ENCODE peak calls at places on chromosome 18, in ten cellular contexts. L is ovary, R is cardiac muscle cell, P is uterus, S is coronary artery, Z is fibroblast of lung, T is left lung, B is psoas muscle, G is WERI-Rb-1, D is brain microvascular endothelial cell. F is an unnamed sample.

GRCh38 chr18:80167331-80167730 is 58.3 kb downstream of the ADNP2 start:
- DNase-seq in T (no peak), B (no peak), S (no peak), R (no peak), G (no peak), D (no peak), Z (no peak), P (no peak), L (peak; percentile 12), F (peak; percentile 20)

GRCh38 chr18:72223733-72224132 is 320.4 kb downstream of the CBLN2 start:
- DNase-seq in G (no peak), S (no peak), T (no peak), P (no peak), R (no peak), D (no peak), B (no peak), L (no peak), Z (no peak), F (no peak)

GRCh38 chr18:80244167-80244566 is 3.1 kb downstream of the PARD6G start:
- DNase-seq in P (no peak), G (no peak), D (no peak), T (no peak), R (no peak), S (no peak), L (no peak), B (no peak), Z (no peak), F (no peak)

GRCh38 chr18:23498877-23499570 is 4.3 kb upstream of the RMC1 start:
- DNase-seq in L (peak; percentile 55), S (no peak), R (peak; percentile 87), P (peak; percentile 61), B (peak; percentile 66), Z (peak; percentile 67), D (peak; percentile 75), T (peak; percentile 73), G (peak; percentile 80), F (peak; percentile 45)

GRCh38 chr18:74326238-74326637 is 10.6 kb downstream of the C18orf63 start:
- DNase-seq in R (no peak), G (no peak), B (no peak), D (no peak), T (no peak), P (no peak), L (no peak), S (no peak), Z (no peak), F (no peak)

GRCh38 chr18:69880083-69880482 is 67.6 kb downstream of the CD226 start:
- DNase-seq in G (no peak), S (no peak), D (no peak), T (no peak), Z (no peak), L (no peak), B (no peak), R (no peak), P (no peak), F (no peak)

GRCh38 chr18:79868811-79869541 is 71.2 kb downstream of the KCNG2 start:
- DNase-seq in L (no peak), T (no peak), Z (no peak), P (no peak), G (no peak), S (peak; percentile 62), R (no peak), B (no peak), D (no peak), F (no peak)

GRCh38 chr18:77057043-77057442 is 75.5 kb downstream of the MBP start:
- DNase-seq in R (no peak), D (no peak), Z (no peak), G (no peak), P (no peak), L (no peak), S (no peak), T (peak; percentile 73), B (peak; percentile 75), F (no peak)

DNA sequence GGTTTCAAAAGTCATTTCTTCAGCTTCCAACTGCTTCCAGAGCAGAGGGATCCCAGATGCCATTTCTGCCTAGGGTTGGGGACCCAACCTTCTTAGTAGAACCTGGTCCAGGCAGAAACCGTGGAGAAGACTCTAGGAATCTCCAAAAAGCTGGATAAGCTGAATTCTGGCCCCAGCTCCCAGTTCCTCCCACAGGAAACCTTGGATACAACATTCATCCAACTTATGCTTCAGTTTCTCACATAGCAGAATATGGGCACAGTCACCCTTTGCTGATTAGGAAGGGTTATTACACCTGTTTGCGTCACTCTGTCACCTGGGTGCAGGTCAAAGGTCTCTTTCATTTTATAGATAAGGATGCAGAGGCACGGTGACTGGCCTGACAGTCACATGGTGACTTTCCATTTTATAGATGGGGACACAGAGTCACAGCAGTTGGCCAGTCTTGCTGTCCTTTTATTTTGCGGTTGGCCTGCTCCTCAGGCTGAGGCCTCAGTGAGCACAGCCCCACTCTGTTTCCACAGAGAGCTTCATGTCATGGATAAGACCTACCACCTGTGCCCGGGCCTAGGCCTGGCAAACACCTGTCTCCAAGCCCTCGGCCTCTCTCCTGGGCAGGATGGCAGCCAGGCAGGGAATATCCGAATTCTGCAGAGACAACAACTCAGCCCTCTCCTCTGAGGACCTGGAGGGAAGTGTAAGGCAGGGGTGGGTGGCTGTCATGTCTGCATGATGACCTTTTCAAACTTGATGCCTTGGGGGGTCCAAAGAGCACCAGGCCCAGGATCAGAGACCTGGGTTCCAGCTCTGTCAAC is 148.8 kb downstream of the SMAD7 start:
- DNase-seq in P (peak; percentile 6), D (no peak), B (peak; percentile 30), T (peak; percentile 28), S (peak; percentile 52), R (no peak), L (peak; percentile 24), G (peak; percentile 6), Z (no peak), F (no peak)
- H3K27ac ChIP-seq in P (no peak overlapping the region), D (no peak overlapping the region), B (peak overlapping the region; percentile 71), T (no peak overlapping the region), S (peak overlapping the region; percentile 96), R (peak overlapping the region; percentile 86), L (no peak overlapping the region), G (no peak overlapping the region), Z (peak overlapping the region; percentile 23), F (peak overlapping the region; percentile 70)

DNA sequence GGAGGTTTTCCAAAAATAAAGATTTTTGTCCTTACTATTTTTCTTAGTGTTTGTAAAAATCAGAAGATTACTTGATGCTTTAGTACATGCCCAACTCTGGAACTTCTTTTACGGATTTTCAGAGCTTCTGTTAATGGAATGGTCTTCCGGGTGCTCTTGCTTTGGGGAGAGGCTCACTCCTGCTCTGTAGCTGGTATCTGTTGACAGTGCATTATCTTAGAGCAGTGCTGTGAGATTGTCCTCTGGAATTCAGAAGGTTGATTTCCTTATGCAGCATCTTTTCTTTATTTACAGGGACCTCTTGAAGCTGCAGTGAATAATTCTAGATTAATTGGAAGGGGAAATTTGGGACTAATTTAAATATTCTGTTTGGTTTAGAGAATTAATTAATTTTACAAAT is 4.6 kb downstream of the MAPRE2 start:
- DNase-seq in S (no peak), Z (no peak), L (no peak), P (no peak), R (no peak), T (no peak), B (no peak), D (no peak), G (no peak), F (no peak)
- H3K4me3 ChIP-seq in S (peak overlapping the region; percentile 7), Z (no peak overlapping the region), L (no peak overlapping the region), P (no peak overlapping the region), R (no peak overlapping the region), T (no peak overlapping the region), B (no peak overlapping the region), D (no peak overlapping the region), G (no peak overlapping the region), F (no peak overlapping the region)

GRCh38 chr18:48342588-48342987 is 66.6 kb downstream of the ZBTB7C start:
- DNase-seq in R (peak; percentile 26), Z (no peak), S (no peak), P (no peak), D (no peak), G (no peak), L (no peak), T (peak; percentile 47), B (no peak), F (no peak)

GRCh38 chr18:48342125-48342524 is 67.1 kb downstream of the ZBTB7C start:
- DNase-seq in L (no peak), R (no peak), D (no peak), T (no peak), P (no peak), Z (no peak), G (no peak), S (no peak), B (no peak), F (no peak)

GRCh38 chr18:48348739-48349138 is 60.4 kb downstream of the ZBTB7C start:
- DNase-seq in Z (no peak), B (no peak), T (no peak), D (no peak), P (no peak), G (peak; percentile 53), R (no peak), L (no peak), S (peak; percentile 53), F (no peak)

GRCh38 chr18:48347756-48348326 is 61.3 kb downstream of the ZBTB7C start:
- DNase-seq in P (no peak), R (no peak), Z (no peak), G (no peak), D (no peak), S (no peak), B (no peak), L (no peak), T (no peak), F (no peak)

DNA sequence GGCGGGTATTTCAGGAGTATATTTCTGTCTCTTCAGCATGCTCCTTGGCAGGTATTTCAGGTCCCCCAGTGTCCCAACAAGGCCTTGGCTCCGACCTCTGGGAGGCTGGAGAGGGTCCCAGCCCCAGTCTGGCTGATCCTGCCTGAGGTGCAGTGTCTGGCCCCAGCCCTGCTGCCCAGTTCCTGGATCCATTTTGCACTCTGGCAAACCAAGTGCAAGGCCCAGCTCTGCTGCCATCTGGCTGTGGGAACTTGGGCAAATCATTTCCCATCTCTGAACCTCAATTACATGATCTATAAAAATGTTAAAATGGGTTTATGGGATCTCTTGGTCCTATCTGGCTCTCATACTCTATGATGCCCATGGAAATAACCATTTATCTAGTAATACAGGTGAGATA is 63.6 kb downstream of the ZBTB7C start:
- DNase-seq in B (peak; percentile 57), R (no peak), P (no peak), D (peak; percentile 9), G (peak; percentile 51), Z (no peak), T (no peak), L (no peak), S (no peak), F (no peak)
- TF ChIP-seq CTCF in B (peak; percentile 51), R (peak; percentile 48), P (peak; percentile 35), D (peak; percentile 76), G (peak; percentile 51), Z (peak; percentile 51), T (peak; percentile 15), L (no peak), S (no peak), F (peak; percentile 18)

DNA sequence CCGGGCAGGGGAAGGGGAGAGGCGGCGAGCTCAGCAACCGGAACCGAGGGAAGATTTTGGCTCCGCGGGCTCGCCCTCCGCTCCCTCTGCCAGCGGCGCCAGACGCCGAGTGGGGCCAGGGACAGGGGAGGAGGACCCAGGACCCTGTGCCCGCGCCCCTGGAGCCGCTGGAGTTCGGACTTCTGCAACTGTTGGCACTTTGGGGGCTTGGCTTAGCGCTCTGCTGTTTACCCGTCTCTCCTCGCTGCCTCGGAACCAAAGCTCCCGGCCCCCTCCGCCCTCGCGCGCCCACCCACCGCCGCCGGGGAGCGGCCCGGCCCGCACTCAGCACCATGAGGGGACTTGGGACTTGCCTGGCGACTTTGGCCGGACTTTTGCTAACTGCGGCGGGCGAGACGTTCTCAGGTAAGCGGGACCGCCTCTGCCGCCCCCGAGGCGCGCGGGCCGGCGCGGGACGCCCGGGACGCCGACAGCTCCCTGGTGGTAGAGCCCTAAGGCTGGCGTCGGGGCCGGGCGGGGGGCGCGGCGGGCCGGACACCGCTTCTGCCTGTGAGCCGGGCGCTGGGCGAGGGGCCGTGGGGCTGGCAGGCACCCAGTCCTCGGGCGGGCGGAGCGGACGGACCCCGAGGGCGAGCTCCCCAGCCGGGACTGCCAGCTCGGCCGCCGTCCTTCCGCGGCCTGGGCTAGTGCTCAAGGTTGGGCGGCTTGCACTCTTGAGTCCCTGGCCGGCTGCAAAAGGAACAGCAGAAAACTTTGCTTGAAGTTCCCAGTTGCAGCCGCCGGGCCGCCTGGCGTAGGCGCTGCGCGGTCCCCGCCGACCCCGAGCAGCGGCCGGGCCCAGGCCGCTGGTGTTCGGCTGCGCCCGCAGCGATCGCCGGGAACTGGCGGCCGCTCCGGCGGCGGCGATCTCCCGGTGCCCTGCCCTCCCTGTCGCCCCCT is 640 bp downstream of the PTPRM start:
- DNase-seq in P (peak; percentile 43), B (peak; percentile 81), S (peak; percentile 83), R (peak; percentile 75), Z (peak; percentile 77), L (peak; percentile 71), G (peak; percentile 30), T (peak; percentile 42), D (peak; percentile 58), F (no peak)
- H3K27ac ChIP-seq in P (peak overlapping the region; percentile 99), B (peak overlapping the region; percentile 98), S (peak overlapping the region; percentile 98), R (peak overlapping the region; percentile 88), Z (peak overlapping the region; percentile 80), L (peak overlapping the region; percentile 94), G (no peak overlapping the region), T (peak overlapping the region; percentile 93), D (peak overlapping the region; percentile 42), F (peak overlapping the region; percentile 66)